ENCODE peak calls at places on chromosomes 3 and 15, in four cellular contexts. D, C, Z and J are unnamed samples. For H3K4me1, the result is how much of the 10 kb centered on the place peaks cover.

GRCh38 chr3:116046350-116046749 is 398.9 kb downstream of the LSAMP start:
- DNase-seq in D (no peak), C (peak), Z (no peak), J (no peak)

GRCh38 chr3:147521646-147522045 is 112.5 kb downstream of the ZIC1 start:
- DNase-seq in D (no peak), C (no peak), Z (no peak), J (no peak)

GRCh38 chr3:197295871-197296270 is 2.5 kb downstream of the DLG1 start:
- DNase-seq in D (no peak), C (no peak), Z (no peak), J (no peak)

GRCh38 chr15:81400640-81401236 is 26.7 kb upstream of the TMC3 start:
- DNase-seq in D (peak), C (no peak), Z (no peak), J (no peak)

GRCh38 chr15:89576417-89576773 is 1.1 kb downstream of the TICRR start:
- DNase-seq in D (no peak), C (no peak), Z (no peak), J (no peak)

GRCh38 chr3:181558870-181559269 is 152.9 kb upstream of the SOX2 start:
- DNase-seq in D (no peak), C (peak), Z (no peak), J (no peak)

GRCh38 chr3:138593488-138594149 is 441 bp downstream of the CEP70 start:
- DNase-seq in D (no peak), C (no peak), Z (no peak), J (no peak)

GRCh38 chr3:177753498-177754155 is 556.3 kb upstream of the TBL1XR1 start:
- DNase-seq in D (no peak), C (peak), Z (no peak), J (peak)

GRCh38 chr3:157156844-157157635 is 2.9 kb downstream of the CCNL1 start:
- DNase-seq in D (no peak), C (no peak), Z (no peak), J (no peak)

GRCh38 chr3:126511291-126511690 is 6.3 kb downstream of the UROC1 start:
- DNase-seq in D (no peak), C (peak), Z (no peak), J (no peak)

GRCh38 chr15:25775317-25775912 is 87.7 kb downstream of the ATP10A start:
- DNase-seq in D (no peak), C (no peak), Z (no peak), J (peak)

GRCh38 chr3:146159616-146160232 is 1.3 kb downstream of the PLOD2 start:
- DNase-seq in D (no peak), C (no peak), Z (no peak), J (no peak)

GRCh38 chr3:188801393-188801792 is 370.4 kb upstream of the TPRG1 start:
- DNase-seq in D (no peak), C (no peak), Z (no peak), J (no peak)

GRCh38 chr15:70566047-70566835 is 197.1 kb downstream of the UACA start:
- DNase-seq in D (no peak), C (no peak), Z (no peak), J (no peak)
- TF ChIP-seq CTCF in D (no peak), C (no peak), Z (no peak), J (no peak)

GRCh38 chr15:48796930-48797329 is 13.9 kb downstream of the CEP152 start:
- DNase-seq in D (no peak), C (no peak), Z (no peak), J (no peak)
- H3K4me3 ChIP-seq in D (no peak), C (no peak), Z (no peak), J (no peak)

GRCh38 chr3:187025254-187025655 is 94.9 kb downstream of the ST6GAL1 start:
- DNase-seq in D (no peak), C (no peak), Z (peak), J (no peak)
- H3K4me1 ChIP-seq in D (under half), C (under half), Z (under half), J (under half)

DNA sequence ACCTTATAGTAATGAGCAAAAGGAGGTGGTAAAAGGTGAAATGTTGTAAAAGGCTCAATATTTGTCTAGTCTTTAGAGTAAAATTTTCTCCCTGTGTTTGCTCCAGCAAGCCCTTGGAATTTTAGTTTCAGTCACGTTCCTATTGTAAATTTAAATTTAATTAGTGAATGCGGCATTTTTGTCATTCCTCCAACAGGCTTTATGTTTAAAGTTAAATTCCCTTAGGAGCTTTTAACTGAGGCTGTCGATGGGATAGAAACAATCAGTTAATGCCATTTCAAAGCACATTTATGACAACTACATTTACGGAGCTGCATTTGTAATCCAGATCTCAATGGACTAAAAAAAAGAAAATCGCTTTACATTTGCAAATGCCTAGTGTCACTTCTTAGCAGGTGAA is 868 bp upstream of the GADL1 start:
- DNase-seq in D (no peak), C (no peak), Z (no peak), J (no peak)
- TF ChIP-seq CTCF in D (no peak), C (no peak), Z (no peak), J (no peak)